ENCODE peak calls at places on chromosomes 12 and 14, in seven cellular contexts. K is IMR-90, D is H9, M is neuronal stem cell, Q is mesendoderm, A is H1, R is trophoblast cell. P is an unnamed sample.

GRCh38 chr12:89494411-89495231 is 30.0 kb downstream of the GALNT4 start:
- DNase-seq in D (no peak), A (no peak), K (peak), M (no peak), Q (no peak), R (no peak), P (peak)

GRCh38 chr14:85572021-85572420 is 42.1 kb downstream of the FLRT2 start:
- DNase-seq in A (no peak), Q (peak), M (no peak), R (no peak), K (no peak), D (no peak), P (peak)

GRCh38 chr12:3757261-3757660 is 4.4 kb upstream of the CRACR2A start:
- DNase-seq in R (no peak), M (no peak), D (no peak), A (no peak), K (no peak), Q (no peak), P (no peak)

GRCh38 chr12:28222081-28222700 is 31.9 kb downstream of the CCDC91 start:
- DNase-seq in A (no peak), R (no peak), K (no peak), D (no peak), Q (no peak), M (no peak), P (no peak)

GRCh38 chr14:94355191-94355794 is 32.2 kb upstream of the SERPINA6 start:
- DNase-seq in A (peak), Q (peak), D (peak), K (peak), R (peak), M (peak), P (no peak)

GRCh38 chr12:10408842-10409241 is 715 bp downstream of the KLRC4 start:
- DNase-seq in K (no peak), A (no peak), R (no peak), Q (no peak), M (no peak), D (no peak), P (no peak)

GRCh38 chr14:91252901-91253794 is 8.6 kb upstream of the GPR68 start:
- DNase-seq in D (peak), A (peak), Q (peak), R (peak), M (no peak), K (no peak), P (peak)

GRCh38 chr12:122203301-122203967 is at the start of gene B3GNT4:
- DNase-seq in D (peak), Q (peak), K (peak), M (no peak), A (peak), R (peak), P (peak)

GRCh38 chr14:83463500-83464098 is 1929.9 kb upstream of the SEL1L start:
- DNase-seq in K (peak), A (peak), M (peak), D (peak), R (peak), Q (peak), P (peak)

GRCh38 chr12:15164997-15165659 is 56.1 kb downstream of the RERG start:
- DNase-seq in D (no peak), A (no peak), K (no peak), Q (peak), M (no peak), R (no peak), P (peak)

DNA sequence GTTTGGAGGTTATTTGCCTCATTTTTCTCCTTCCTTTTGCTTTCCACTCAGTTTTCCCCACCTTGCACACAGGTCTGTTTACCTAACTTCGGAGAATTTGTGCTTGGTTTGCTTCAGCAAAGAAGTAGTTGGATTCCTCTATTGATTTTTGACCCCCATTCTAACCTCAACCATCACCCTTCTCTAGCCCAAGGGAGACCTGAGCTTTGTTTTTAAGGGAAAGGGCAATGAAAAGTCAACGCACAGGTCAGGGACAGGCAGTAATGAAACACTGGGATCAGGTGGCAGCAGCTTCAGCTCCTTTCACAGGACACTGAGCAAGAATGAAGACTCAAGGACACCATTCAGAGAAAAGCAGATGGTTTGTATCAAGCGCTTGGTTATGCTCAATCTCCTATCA is 46.9 kb upstream of the KRR1 start:
- DNase-seq in A (no peak), Q (no peak), D (no peak), R (no peak), K (no peak), M (no peak), P (no peak)
- H2BK5ac ChIP-seq in A (no peak), Q (no peak), D (no peak), R (no peak), K (no peak), M (no peak), P (no peak)

GRCh38 chr12:5461966-5462365 is 30.1 kb downstream of the NTF3 start:
- DNase-seq in Q (peak), A (no peak), R (no peak), K (no peak), M (no peak), D (no peak), P (no peak)
- H2BK5ac ChIP-seq in Q (no peak), A (no peak), R (no peak), K (peak), M (no peak), D (no peak), P (no peak)

DNA sequence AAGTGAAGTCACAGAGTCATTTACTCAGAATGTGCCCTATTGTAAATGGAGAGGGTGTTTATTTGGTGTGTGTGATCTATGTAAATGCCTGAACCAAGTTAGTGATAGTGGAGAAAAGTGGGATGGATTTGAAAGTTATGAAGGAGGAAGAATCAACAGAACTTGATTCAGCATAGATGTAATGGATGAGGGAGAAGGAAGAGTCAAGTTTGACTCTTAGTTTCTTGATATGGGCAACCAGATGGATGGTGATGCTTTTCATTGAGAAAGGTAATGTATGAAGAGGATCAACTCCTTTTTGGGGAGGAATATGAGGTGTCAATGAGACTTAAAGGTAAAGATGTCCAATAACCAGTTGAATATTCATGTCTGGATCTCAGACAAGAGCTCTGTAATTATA is 6.7 kb upstream of the MON2 start:
- DNase-seq in A (no peak), D (no peak), K (no peak), R (no peak), M (no peak), Q (no peak), P (no peak)
- H2BK5ac ChIP-seq in A (no peak), D (no peak), K (no peak), R (no peak), M (no peak), Q (no peak), P (no peak)

GRCh38 chr14:69337984-69338383 is 60.1 kb downstream of the ERH start:
- DNase-seq in Q (no peak), A (no peak), M (no peak), K (no peak), D (no peak), R (no peak), P (no peak)
- H2BK5ac ChIP-seq in Q (no peak), A (no peak), M (no peak), K (no peak), D (no peak), R (no peak), P (no peak)

GRCh38 chr12:112025808-112026375 is 12.7 kb downstream of the ERP29 start:
- DNase-seq in R (peak), K (no peak), A (no peak), Q (peak), M (no peak), D (no peak), P (peak)

GRCh38 chr12:112020947-112021457 is 7.8 kb downstream of the ERP29 start:
- DNase-seq in D (no peak), Q (no peak), K (no peak), A (no peak), M (no peak), R (no peak), P (no peak)

GRCh38 chr12:112023759-112024396 is 10.7 kb downstream of the ERP29 start:
- DNase-seq in K (no peak), A (no peak), Q (no peak), M (no peak), D (no peak), R (no peak), P (no peak)

GRCh38 chr12:112018571-112019237 is 5.5 kb downstream of the ERP29 start:
- DNase-seq in K (peak), R (peak), Q (no peak), A (no peak), M (no peak), D (no peak), P (peak)

GRCh38 chr12:112022241-112023016 is 9.2 kb downstream of the ERP29 start:
- DNase-seq in Q (no peak), K (no peak), R (no peak), D (no peak), M (no peak), A (no peak), P (no peak)
- H2BK5ac ChIP-seq in Q (no peak), K (no peak), R (no peak), D (no peak), M (no peak), A (no peak), P (no peak)

DNA sequence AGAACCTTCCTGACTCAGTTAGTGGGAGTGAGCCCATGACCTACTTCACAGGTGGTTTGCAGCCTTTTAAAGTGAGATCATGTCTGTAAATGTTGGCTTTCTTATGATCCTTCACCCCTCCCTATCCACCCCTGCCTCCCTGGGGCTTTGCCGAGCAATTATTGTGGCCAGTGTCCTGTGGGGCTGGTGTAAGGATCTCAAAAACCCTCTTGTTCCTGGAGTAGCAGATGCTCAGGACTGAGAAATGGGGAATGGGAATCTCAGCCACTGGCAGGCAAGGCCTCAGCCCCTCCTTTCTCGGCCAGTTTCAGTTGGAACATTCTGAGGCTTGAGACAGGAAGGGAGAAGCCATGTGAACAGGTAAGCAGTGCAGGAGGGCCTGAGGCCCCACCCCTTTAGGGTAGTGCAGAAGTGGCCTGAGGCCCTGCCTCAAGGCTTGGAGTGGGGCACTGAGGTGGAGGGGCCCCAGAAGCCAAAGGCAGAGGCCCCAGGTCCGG is 53.8 kb downstream of the PLEKHG3 start:
- DNase-seq in M (no peak), A (no peak), K (peak), Q (peak), D (no peak), R (peak), P (peak)
- H2BK5ac ChIP-seq in M (no peak), A (peak), K (peak), Q (peak), D (no peak), R (peak), P (peak)

DNA sequence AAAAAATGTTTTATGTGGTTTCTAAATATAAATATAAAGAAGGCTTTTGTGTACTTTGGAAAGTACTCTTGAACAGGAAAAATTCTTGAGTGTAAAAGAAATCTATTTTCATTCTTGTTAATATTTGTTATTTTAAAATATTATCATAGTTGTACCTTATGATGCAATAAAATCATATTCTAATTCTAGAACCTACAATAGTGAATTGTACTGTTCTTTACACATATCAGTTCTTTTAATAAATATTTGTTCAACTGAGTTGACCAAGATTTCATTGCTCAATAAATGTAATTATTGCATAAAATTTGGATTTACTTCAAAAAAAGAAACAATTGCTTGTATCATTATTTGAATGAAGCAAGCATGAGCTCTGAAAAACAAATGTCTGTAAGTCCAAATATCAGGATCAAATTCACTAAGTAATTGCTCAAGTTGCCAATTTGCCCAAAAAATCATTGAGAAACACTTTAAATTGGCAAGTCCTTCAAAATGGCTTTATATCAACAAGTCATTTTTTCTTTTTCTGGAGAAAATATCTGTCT is 191.6 kb upstream of the SLC16A7 start:
- DNase-seq in K (no peak), A (no peak), R (no peak), M (no peak), Q (no peak), D (no peak), P (no peak)
- H2BK5ac ChIP-seq in K (no peak), A (no peak), R (no peak), M (no peak), Q (no peak), D (no peak), P (no peak)

GRCh38 chr14:22780941-22781605 is 14.6 kb downstream of the OXA1L start:
- DNase-seq in D (no peak), A (no peak), M (no peak), K (peak), Q (no peak), R (no peak), P (peak)
- H2BK5ac ChIP-seq in D (no peak), A (peak), M (no peak), K (no peak), Q (no peak), R (peak), P (no peak)

GRCh38 chr14:21015312-21015711 is 9.5 kb downstream of the NDRG2 start:
- DNase-seq in Q (no peak), A (no peak), M (no peak), R (no peak), K (no peak), D (no peak), P (no peak)

GRCh38 chr14:21018286-21018685 is 6.6 kb downstream of the NDRG2 start:
- DNase-seq in M (no peak), D (no peak), Q (no peak), K (no peak), A (no peak), R (no peak), P (no peak)

GRCh38 chr14:21019377-21019776 is 5.5 kb downstream of the NDRG2 start:
- DNase-seq in K (peak), M (no peak), A (no peak), D (no peak), R (no peak), Q (no peak), P (no peak)

GRCh38 chr14:21016791-21017190 is 8.1 kb downstream of the NDRG2 start:
- DNase-seq in A (no peak), Q (no peak), R (no peak), M (no peak), D (no peak), K (no peak), P (no peak)

GRCh38 chr14:21017528-21018245 is 7.2 kb downstream of the NDRG2 start:
- DNase-seq in R (no peak), D (no peak), K (no peak), M (no peak), Q (no peak), A (no peak), P (no peak)
- H2BK5ac ChIP-seq in R (no peak), D (no peak), K (no peak), M (peak), Q (no peak), A (no peak), P (no peak)

GRCh38 chr14:104477804-104478375 is 101.7 kb upstream of the C14orf180 start:
- DNase-seq in A (no peak), K (no peak), M (no peak), R (no peak), D (no peak), Q (no peak), P (no peak)
- H2BK5ac ChIP-seq in A (no peak), K (no peak), M (no peak), R (no peak), D (no peak), Q (no peak), P (no peak)